ENCODE peak calls at places on chromosomes 1 and 21, in five cellular contexts. V is astrocyte of the spinal cord, I is NB4, O is fibroblast of lung, F is cardiac muscle cell. J is an unnamed sample.
A peak's percentile ranks its signal among the peaks of the same experiment; 100 is the strongest.

GRCh38 chr1:157147906-157148717 is 9.9 kb upstream of the ETV3 start:
- DNase-seq in V (no peak), I (peak; percentile 62), O (peak; percentile 48), F (peak; percentile 60), J (no peak)

GRCh38 chr1:35556494-35557117 is 597 bp downstream of the KIAA0319L start:
- DNase-seq in V (no peak), I (no peak), O (no peak), F (no peak), J (peak; percentile 38)

GRCh38 chr1:109198745-109199144 is 15.0 kb upstream of the SARS1 start:
- DNase-seq in V (peak; percentile 39), I (no peak), O (peak; percentile 88), F (peak; percentile 43), J (no peak)

GRCh38 chr21:33011462-33011861 is 14.3 kb upstream of the OLIG2 start:
- DNase-seq in V (peak; percentile 58), I (no peak), O (peak; percentile 70), F (peak; percentile 27), J (no peak)

GRCh38 chr1:31762323-31762722 is 1.8 kb downstream of the ADGRB2 start:
- DNase-seq in V (no peak), I (no peak), O (no peak), F (no peak), J (no peak)

GRCh38 chr1:95040032-95040525 is 32.7 kb downstream of the ALG14 start:
- DNase-seq in V (no peak), I (no peak), O (no peak), F (no peak), J (no peak)

GRCh38 chr1:71861022-71861421 is 421.3 kb downstream of the NEGR1 start:
- DNase-seq in V (peak; percentile 63), I (peak; percentile 69), O (peak; percentile 58), F (peak; percentile 1), J (no peak)

GRCh38 chr1:29327223-29327935 is 91.1 kb downstream of the PTPRU start:
- DNase-seq in V (no peak), I (no peak), O (no peak), F (no peak), J (no peak)

GRCh38 chr1:225424562-225425210 is 3.2 kb downstream of the LBR start:
- DNase-seq in V (peak; percentile 49), I (no peak), O (peak; percentile 84), F (peak; percentile 33), J (no peak)

GRCh38 chr1:220974431-220974830 is 95.2 kb downstream of the HLX start:
- DNase-seq in V (no peak), I (no peak), O (no peak), F (no peak), J (no peak)

GRCh38 chr1:6280761-6281451 is 20.0 kb upstream of the GPR153 start:
- DNase-seq in V (no peak), I (peak; percentile 16), O (no peak), F (peak; percentile 18), J (no peak)

GRCh38 chr1:211683396-211684297 is 8.2 kb upstream of the NEK2 start:
- DNase-seq in V (no peak), I (no peak), O (no peak), F (no peak), J (no peak)

GRCh38 chr1:236685917-236686814 is at the start of gene ACTN2:
- DNase-seq in V (no peak), I (peak; percentile 42), O (peak; percentile 12), F (peak; percentile 68), J (peak; percentile 44)

GRCh38 chr1:209652121-209652742 is at the start of gene LAMB3:
- DNase-seq in V (no peak), I (no peak), O (no peak), F (no peak), J (no peak)

GRCh38 chr1:237891979-237892378 is 1.3 kb upstream of the ZP4 start:
- DNase-seq in V (no peak), I (no peak), O (no peak), F (no peak), J (no peak)

GRCh38 chr1:44239961-44240371 is 26.7 kb downstream of the DMAP1 start:
- DNase-seq in V (no peak), I (no peak), O (no peak), F (no peak), J (no peak)

GRCh38 chr1:162230096-162230495 is 146.6 kb downstream of the SPATA46 start:
- DNase-seq in V (peak; percentile 21), I (no peak), O (peak; percentile 23), F (peak; percentile 58), J (no peak)

GRCh38 chr1:214563881-214564280 is 12.5 kb upstream of the PTPN14 start:
- DNase-seq in V (no peak), I (peak; percentile 54), O (no peak), F (peak; percentile 76), J (no peak)

GRCh38 chr21:44751799-44752636 is 40.6 kb upstream of the TSPEAR start:
- DNase-seq in V (no peak), I (no peak), O (no peak), F (no peak), J (no peak)

DNA sequence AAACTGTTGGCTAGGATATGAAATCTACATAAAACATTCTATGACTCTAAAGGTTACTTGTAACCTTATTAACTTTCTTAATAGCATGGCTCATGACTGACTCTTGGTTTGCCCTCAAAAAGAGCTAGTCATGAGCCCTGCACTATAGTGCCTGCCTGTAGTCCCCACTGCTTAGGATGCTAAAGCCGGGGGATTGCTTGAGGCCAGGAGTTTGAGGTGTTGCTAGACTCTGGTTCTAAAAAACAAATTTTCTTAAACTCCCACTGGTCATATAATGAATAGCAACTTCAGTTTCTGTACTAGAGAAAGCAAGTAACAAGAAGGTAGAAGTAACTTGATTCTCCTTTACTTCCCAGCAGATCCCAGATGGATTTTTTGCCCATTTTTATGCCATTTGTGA is 15.8 kb upstream of the NEXN start:
- DNase-seq in V (no peak), I (no peak), O (no peak), F (no peak), J (no peak)
- TF ChIP-seq CTCF in V (no peak), I (no peak), O (no peak), F (no peak), J (no peak)

GRCh38 chr1:246532519-246532918 is 25.4 kb upstream of the SMYD3 start:
- DNase-seq in V (no peak), I (no peak), O (no peak), F (no peak), J (no peak)
- TF ChIP-seq CTCF in V (no peak), I (no peak), O (peak; percentile 14), F (peak; percentile 16), J (no peak)

GRCh38 chr1:203085528-203086406 is at the start of gene MYOG:
- DNase-seq in V (no peak), I (no peak), O (no peak), F (no peak), J (no peak)

GRCh38 chr1:203082571-203083462 is 3.0 kb downstream of the MYOG start:
- DNase-seq in V (no peak), I (peak; percentile 91), O (no peak), F (no peak), J (no peak)

GRCh38 chr1:203084588-203085527 is 954 bp downstream of the MYOG start:
- DNase-seq in V (no peak), I (peak; percentile 44), O (no peak), F (no peak), J (peak; percentile 58)

GRCh38 chr1:203081465-203082355 is 4.1 kb downstream of the MYOG start:
- DNase-seq in V (no peak), I (peak; percentile 30), O (no peak), F (no peak), J (no peak)

GRCh38 chr1:203083463-203083921 is 2.3 kb downstream of the MYOG start:
- DNase-seq in V (no peak), I (no peak), O (no peak), F (no peak), J (no peak)
- TF ChIP-seq CTCF in V (no peak), I (peak; percentile 5), O (no peak), F (no peak), J (no peak)

GRCh38 chr1:226489718-226490440 is 58.7 kb upstream of the STUM start:
- DNase-seq in V (no peak), I (no peak), O (no peak), F (no peak), J (peak; percentile 63)
- TF ChIP-seq CTCF in V (no peak), I (no peak), O (no peak), F (no peak), J (no peak)

J was measured in activated CD8-positive, alpha-beta T cell treated with anti-CD3 and anti-CD28 coated beads for 36 hours.